ENCODE peak calls at places on chromosomes 11 and 22, in four cellular contexts. One of them, this sample, is unnamed. For H3K4me1, the result is how much of the 10 kb centered on the place peaks cover.

GRCh38 chr22:35397095-35397904 is 2.6 kb upstream of the MCM5 start:
- DNase-seq in GM12878: no peak
- DNase-seq in HepG2: peak
- DNase-seq in H1: no peak
- DNase-seq in this sample: no peak

GRCh38 chr22:44931077-44931540 is 78.7 kb downstream of the PHF21B start:
- DNase-seq in GM12878: no peak
- DNase-seq in HepG2: no peak
- DNase-seq in H1: no peak
- DNase-seq in this sample: no peak

GRCh38 chr11:46160100-46160499 is 38.8 kb upstream of the PHF21A start:
- DNase-seq in GM12878: no peak
- DNase-seq in HepG2: no peak
- DNase-seq in H1: no peak
- DNase-seq in this sample: no peak

GRCh38 chr11:37978647-37979046 is 1380.6 kb upstream of the RAG2 start:
- DNase-seq in GM12878: no peak
- DNase-seq in HepG2: no peak
- DNase-seq in H1: no peak
- DNase-seq in this sample: no peak

GRCh38 chr11:36437413-36437812 is 72.7 kb downstream of the TRAF6 start:
- DNase-seq in GM12878: no peak
- DNase-seq in HepG2: no peak
- DNase-seq in H1: no peak
- DNase-seq in this sample: no peak

GRCh38 chr11:31240340-31240904 is 129.1 kb downstream of the DCDC1 start:
- DNase-seq in GM12878: no peak
- DNase-seq in HepG2: peak
- DNase-seq in H1: no peak
- DNase-seq in this sample: peak

GRCh38 chr11:76579752-76580151 is 90.8 kb downstream of the LRRC32 start:
- DNase-seq in GM12878: no peak
- DNase-seq in HepG2: no peak
- DNase-seq in H1: no peak
- DNase-seq in this sample: no peak

GRCh38 chr22:29780220-29780619 is 13.1 kb downstream of the UQCR10 start:
- DNase-seq in GM12878: no peak
- DNase-seq in HepG2: no peak
- DNase-seq in H1: no peak
- DNase-seq in this sample: no peak

GRCh38 chr11:112880454-112880853 is 80.8 kb upstream of the NCAM1 start:
- DNase-seq in GM12878: no peak
- DNase-seq in HepG2: no peak
- DNase-seq in H1: no peak
- DNase-seq in this sample: no peak

GRCh38 chr22:42885446-42885845 is 28.4 kb upstream of the ARFGAP3 start:
- DNase-seq in GM12878: no peak
- DNase-seq in HepG2: no peak
- DNase-seq in H1: no peak
- DNase-seq in this sample: no peak

GRCh38 chr11:92765965-92766371 is 203.5 kb upstream of the MTNR1B start:
- DNase-seq in GM12878: no peak
- DNase-seq in HepG2: no peak
- DNase-seq in H1: peak
- DNase-seq in this sample: no peak

GRCh38 chr22:42294034-42294985 is 23.9 kb upstream of the TCF20 start:
- DNase-seq in GM12878: no peak
- DNase-seq in HepG2: peak
- DNase-seq in H1: peak
- DNase-seq in this sample: no peak

GRCh38 chr22:38862375-38863329 is 9.4 kb downstream of the CBX6 start:
- DNase-seq in GM12878: no peak
- DNase-seq in HepG2: no peak
- DNase-seq in H1: no peak
- DNase-seq in this sample: no peak

GRCh38 chr11:102007567-102008437 is 39.4 kb upstream of the CFAP300 start:
- DNase-seq in GM12878: peak
- DNase-seq in HepG2: peak
- DNase-seq in H1: no peak
- DNase-seq in this sample: no peak

GRCh38 chr22:43993072-43993760 is 30.9 kb upstream of the PARVB start:
- DNase-seq in GM12878: peak
- DNase-seq in HepG2: peak
- DNase-seq in H1: peak
- DNase-seq in this sample: peak

GRCh38 chr11:73746701-73747100 is 14.2 kb downstream of the RAB6A start:
- DNase-seq in GM12878: no peak
- DNase-seq in HepG2: no peak
- DNase-seq in H1: no peak
- DNase-seq in this sample: no peak

GRCh38 chr11:105202844-105203548 is 63.4 kb upstream of the CARD18 start:
- DNase-seq in GM12878: no peak
- DNase-seq in HepG2: peak
- DNase-seq in H1: no peak
- DNase-seq in this sample: no peak

GRCh38 chr22:47846206-47846605 is 1083.8 kb downstream of the TBC1D22A start:
- DNase-seq in GM12878: no peak
- DNase-seq in HepG2: no peak
- DNase-seq in H1: no peak
- DNase-seq in this sample: no peak

GRCh38 chr11:102411142-102411541 is 41.4 kb downstream of the TMEM123 start:
- DNase-seq in GM12878: no peak
- DNase-seq in HepG2: no peak
- DNase-seq in H1: no peak
- DNase-seq in this sample: no peak

GRCh38 chr11:57305523-57305922 is 19.2 kb downstream of the TNKS1BP1 start:
- DNase-seq in GM12878: no peak
- DNase-seq in HepG2: no peak
- DNase-seq in H1: no peak
- DNase-seq in this sample: no peak

GRCh38 chr11:73106347-73106746 is 35.8 kb downstream of the FCHSD2 start:
- DNase-seq in GM12878: no peak
- DNase-seq in HepG2: no peak
- DNase-seq in H1: no peak
- DNase-seq in this sample: no peak

GRCh38 chr11:110069158-110069737 is 23.9 kb upstream of the ZC3H12C start:
- DNase-seq in GM12878: no peak
- DNase-seq in HepG2: no peak
- DNase-seq in H1: no peak
- DNase-seq in this sample: no peak

GRCh38 chr22:42994917-42995562 is 19.9 kb downstream of the PACSIN2 start:
- DNase-seq in GM12878: peak
- DNase-seq in HepG2: peak
- DNase-seq in H1: no peak
- DNase-seq in this sample: no peak

GRCh38 chr11:71248656-71249055 is 3.7 kb downstream of the SHANK2 start:
- DNase-seq in GM12878: no peak
- DNase-seq in HepG2: no peak
- DNase-seq in H1: no peak
- DNase-seq in this sample: no peak

GRCh38 chr11:128420943-128421342 is 166.4 kb downstream of the ETS1 start:
- DNase-seq in GM12878: no peak
- DNase-seq in HepG2: no peak
- DNase-seq in H1: no peak
- DNase-seq in this sample: no peak

GRCh38 chr11:134069996-134070845 is 1.3 kb downstream of the JAM3 start:
- DNase-seq in GM12878: no peak
- DNase-seq in HepG2: no peak
- DNase-seq in H1: no peak
- DNase-seq in this sample: no peak

GRCh38 chr11:99015634-99016454 is 4.9 kb upstream of the CNTN5 start:
- DNase-seq in GM12878: peak
- DNase-seq in HepG2: peak
- DNase-seq in H1: no peak
- DNase-seq in this sample: peak

GRCh38 chr22:24169439-24170058 is 11.7 kb upstream of the SUSD2 start:
- DNase-seq in GM12878: no peak
- DNase-seq in HepG2: no peak
- DNase-seq in H1: no peak
- DNase-seq in this sample: no peak

GRCh38 chr11:27008811-27009535 is 15.1 kb downstream of the FIBIN start:
- DNase-seq in GM12878: no peak
- DNase-seq in HepG2: no peak
- DNase-seq in H1: no peak
- DNase-seq in this sample: no peak

GRCh38 chr11:27013741-27014415 is 20.0 kb downstream of the FIBIN start:
- DNase-seq in GM12878: no peak
- DNase-seq in HepG2: no peak
- DNase-seq in H1: no peak
- DNase-seq in this sample: no peak

GRCh38 chr11:27011560-27012253 is 17.8 kb downstream of the FIBIN start:
- DNase-seq in GM12878: no peak
- DNase-seq in HepG2: no peak
- DNase-seq in H1: no peak
- DNase-seq in this sample: no peak

DNA sequence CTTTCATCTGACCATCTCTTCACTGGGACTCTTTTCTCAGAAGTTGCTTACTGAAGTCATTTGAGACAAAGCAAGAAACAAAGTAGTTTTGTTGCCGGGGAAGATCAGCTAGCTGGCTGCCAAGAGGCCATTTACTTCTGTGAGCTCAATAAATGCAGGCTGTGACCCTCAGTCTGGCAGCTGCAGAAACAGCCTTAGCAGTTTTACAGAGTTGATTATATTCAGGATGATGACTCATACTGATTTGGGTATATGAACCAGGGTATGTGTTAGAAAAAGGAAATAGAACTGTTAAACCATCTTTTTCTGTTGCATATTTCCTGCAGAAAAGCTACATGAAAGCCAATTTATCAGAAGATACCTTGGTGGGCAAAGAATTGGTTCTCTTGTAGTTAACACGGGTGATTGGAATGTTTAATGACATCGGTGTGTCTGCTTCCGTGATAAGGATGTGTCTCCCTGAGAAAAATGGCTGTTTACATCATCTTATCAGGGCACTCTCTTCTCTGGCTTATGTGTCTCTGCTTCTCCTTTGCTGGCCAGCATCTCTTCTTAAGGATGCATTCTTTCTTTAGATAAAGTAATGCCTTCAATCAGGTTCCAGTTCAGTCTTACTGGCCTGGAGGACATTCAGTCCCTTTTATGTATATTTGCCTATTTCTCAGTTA is 18.5 kb downstream of the FIBIN start:
- DNase-seq in GM12878: no peak
- DNase-seq in HepG2: no peak
- DNase-seq in H1: no peak
- DNase-seq in this sample: no peak
- H3K9ac ChIP-seq in GM12878: no peak
- H3K9ac ChIP-seq in HepG2: no peak
- H3K9ac ChIP-seq in H1: no peak
- H3K9ac ChIP-seq in this sample: no peak

DNA sequence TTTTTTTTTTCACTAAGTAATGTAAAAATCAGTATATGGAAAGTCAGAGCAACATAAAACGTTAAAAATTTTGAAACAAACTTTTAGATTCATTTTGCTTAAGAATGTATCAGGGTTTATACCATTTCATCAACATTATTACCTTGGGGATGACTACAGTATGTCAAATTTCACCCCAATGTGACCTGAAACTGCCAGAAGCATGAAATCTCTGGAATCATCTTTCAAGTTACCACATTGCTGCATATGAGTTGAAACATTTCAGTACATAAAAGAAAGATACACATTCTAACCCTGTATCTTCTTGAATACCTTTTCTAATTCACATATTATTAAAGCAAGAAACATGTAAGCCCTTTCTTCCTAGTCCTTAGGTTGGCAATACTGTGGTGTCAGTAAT is 32.8 kb downstream of the MAML2 start:
- DNase-seq in GM12878: no peak
- DNase-seq in HepG2: no peak
- DNase-seq in H1: no peak
- DNase-seq in this sample: no peak
- H3K4me1 ChIP-seq in GM12878: under half
- H3K4me1 ChIP-seq in HepG2: half or more
- H3K4me1 ChIP-seq in H1: under half
- H3K4me1 ChIP-seq in this sample: under half

DNA sequence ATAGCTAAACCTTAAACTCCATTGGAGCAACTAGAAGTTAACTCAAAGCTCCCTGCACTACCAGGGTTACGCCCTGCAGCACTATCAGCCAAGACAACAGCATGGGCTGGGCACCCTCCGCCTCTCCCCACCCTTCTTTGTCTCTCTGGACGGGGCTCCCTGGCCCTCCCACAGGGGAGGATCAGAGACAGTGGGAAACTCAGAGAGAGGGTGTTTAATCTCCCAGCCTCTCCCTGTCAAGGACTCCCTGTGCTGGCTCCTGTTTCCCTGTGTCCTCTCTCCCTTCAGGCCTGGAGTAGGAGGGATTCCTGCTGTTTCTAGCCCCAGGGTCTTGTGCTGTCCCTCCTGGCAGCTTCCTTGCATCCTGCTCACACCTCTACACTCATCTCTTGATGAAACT is 56.9 kb upstream of the CSNK2A3 start:
- DNase-seq in GM12878: no peak
- DNase-seq in HepG2: no peak
- DNase-seq in H1: no peak
- DNase-seq in this sample: no peak
- TF ChIP-seq SUZ12 in GM12878: no peak
- TF ChIP-seq SUZ12 in HepG2: no peak
- TF ChIP-seq SUZ12 in H1: no peak
- TF ChIP-seq SUZ12 in this sample: no peak

GRCh38 chr22:26570126-26570525 is 19.8 kb downstream of the TPST2 start:
- DNase-seq in GM12878: no peak
- DNase-seq in HepG2: no peak
- DNase-seq in H1: no peak
- DNase-seq in this sample: no peak
- H3K9ac ChIP-seq in GM12878: no peak
- H3K9ac ChIP-seq in HepG2: no peak
- H3K9ac ChIP-seq in H1: no peak
- H3K9ac ChIP-seq in this sample: no peak